ENCODE peak calls at places on chromosomes 16 and 17, in five cellular contexts. One of them, this sample, is unnamed.

GRCh38 chr17:29572691-29573557 is 4.4 kb downstream of the TP53I13 start:
- DNase-seq in amygdala: peak; percentile 43
- DNase-seq in activated gamma-delta T cell: no peak
- DNase-seq in M059J: no peak
- DNase-seq in lung: no peak
- DNase-seq in this sample: no peak

GRCh38 chr17:32452281-32452680 is 8.0 kb downstream of the PSMD11 start:
- DNase-seq in M059J: no peak
- DNase-seq in amygdala: no peak
- DNase-seq in lung: no peak
- DNase-seq in activated gamma-delta T cell: no peak
- DNase-seq in this sample: no peak

GRCh38 chr16:72561-73537 is at the start of gene RHBDF1:
- DNase-seq in M059J: peak; percentile 44
- DNase-seq in activated gamma-delta T cell: no peak
- DNase-seq in amygdala: no peak
- DNase-seq in lung: no peak
- DNase-seq in this sample: peak; percentile 34

GRCh38 chr17:79065105-79065670 is 9.4 kb upstream of the ENGASE start:
- DNase-seq in amygdala: no peak
- DNase-seq in lung: no peak
- DNase-seq in M059J: peak; percentile 31
- DNase-seq in activated gamma-delta T cell: no peak
- DNase-seq in this sample: no peak

GRCh38 chr16:82059161-82059982 is 24.3 kb downstream of the HSD17B2 start:
- DNase-seq in amygdala: no peak
- DNase-seq in activated gamma-delta T cell: no peak
- DNase-seq in lung: no peak
- DNase-seq in M059J: peak; percentile 55
- DNase-seq in this sample: no peak

GRCh38 chr16:29321000-29321393 is 85.5 kb downstream of the NPIPB11 start:
- DNase-seq in lung: no peak
- DNase-seq in M059J: no peak
- DNase-seq in amygdala: no peak
- DNase-seq in activated gamma-delta T cell: no peak
- DNase-seq in this sample: no peak

GRCh38 chr17:72422505-72423285 is 301.9 kb downstream of the SOX9 start:
- DNase-seq in activated gamma-delta T cell: no peak
- DNase-seq in M059J: peak; percentile 100
- DNase-seq in lung: peak; percentile 49
- DNase-seq in amygdala: no peak
- DNase-seq in this sample: peak; percentile 95

GRCh38 chr17:67983289-67983688 is 13.0 kb downstream of the C17orf58 start:
- DNase-seq in lung: no peak
- DNase-seq in activated gamma-delta T cell: no peak
- DNase-seq in amygdala: no peak
- DNase-seq in M059J: no peak
- DNase-seq in this sample: no peak

GRCh38 chr16:68993885-68994284 is 111.6 kb upstream of the HAS3 start:
- DNase-seq in M059J: peak; percentile 81
- DNase-seq in lung: no peak
- DNase-seq in amygdala: no peak
- DNase-seq in activated gamma-delta T cell: no peak
- DNase-seq in this sample: peak; percentile 84

GRCh38 chr16:71675380-71675779 is 49.1 kb downstream of the PHLPP2 start:
- DNase-seq in lung: no peak
- DNase-seq in activated gamma-delta T cell: no peak
- DNase-seq in amygdala: no peak
- DNase-seq in M059J: no peak
- DNase-seq in this sample: no peak

GRCh38 chr17:67055811-67056745 is 11.7 kb downstream of the CACNG1 start:
- DNase-seq in M059J: no peak
- DNase-seq in amygdala: no peak
- DNase-seq in activated gamma-delta T cell: no peak
- DNase-seq in lung: peak; percentile 18
- DNase-seq in this sample: no peak